ENCODE peak calls at places on chromosome 4, in eight cellular contexts. N, K, F, U, P, T, O and S are unnamed samples.
A peak's percentile ranks its signal among the peaks of the same experiment; 100 is the strongest.

GRCh38 chr4:104494161-104494560 is 533 bp downstream of the CXXC4 start:
- DNase-seq in T (no peak), K (no peak), O (peak; percentile 12), U (no peak), F (no peak), N (no peak), P (no peak), S (no peak)

GRCh38 chr4:53551963-53552362 is 39.3 kb downstream of the LNX1 start:
- DNase-seq in P (no peak), O (no peak), U (no peak), F (no peak), K (no peak), T (peak; percentile 36), N (no peak), S (no peak)

GRCh38 chr4:8079031-8079885 is 79.4 kb downstream of the ABLIM2 start:
- DNase-seq in K (peak; percentile 38), F (peak; percentile 34), N (no peak), P (no peak), T (no peak), U (no peak), O (no peak), S (no peak)

GRCh38 chr4:99062120-99062519 is 26.5 kb downstream of the ADH5 start:
- DNase-seq in P (no peak), T (no peak), N (no peak), K (no peak), U (no peak), F (no peak), O (no peak), S (no peak)

GRCh38 chr4:87848622-87849351 is 16.0 kb downstream of the MEPE start:
- DNase-seq in K (no peak), U (peak; percentile 55), P (no peak), O (peak; percentile 47), F (peak; percentile 51), T (peak; percentile 35), N (peak; percentile 15), S (no peak)

GRCh38 chr4:70632028-70632427 is 3.5 kb downstream of the ENAM start:
- DNase-seq in K (no peak), F (no peak), P (no peak), N (no peak), O (no peak), T (no peak), U (no peak), S (no peak)

GRCh38 chr4:118373614-118374255 is 20.9 kb upstream of the PRSS12 start:
- DNase-seq in U (no peak), K (no peak), T (no peak), N (no peak), O (no peak), F (no peak), P (no peak), S (no peak)

GRCh38 chr4:188198980-188199792 is 59.9 kb downstream of the TRIML1 start:
- DNase-seq in N (no peak), F (no peak), O (no peak), T (no peak), P (no peak), K (no peak), U (no peak), S (no peak)

GRCh38 chr4:172995161-172995560 is 173.4 kb upstream of the GALNT7 start:
- DNase-seq in U (no peak), F (no peak), O (no peak), K (no peak), N (no peak), P (no peak), T (no peak), S (no peak)

GRCh38 chr4:183905081-183905592 is at the start of gene STOX2:
- DNase-seq in N (peak; percentile 73), F (peak; percentile 88), O (peak; percentile 26), P (peak; percentile 84), T (peak; percentile 53), K (peak; percentile 91), U (peak; percentile 91), S (peak; percentile 84)

GRCh38 chr4:113389160-113389559 is 339.7 kb downstream of the ANK2 start:
- DNase-seq in P (no peak), N (no peak), F (no peak), T (no peak), K (no peak), O (no peak), U (no peak), S (no peak)

GRCh38 chr4:164571593-164572385 is 182.1 kb upstream of the SMIM31 start:
- DNase-seq in U (no peak), O (no peak), F (no peak), N (no peak), K (no peak), T (no peak), P (no peak), S (no peak)

GRCh38 chr4:8707045-8707781 is 114.6 kb downstream of the CPZ start:
- DNase-seq in N (no peak), O (no peak), K (peak; percentile 47), T (no peak), F (no peak), U (peak; percentile 5), P (peak; percentile 13), S (peak; percentile 36)

GRCh38 chr4:73344106-73344505 is 60.0 kb upstream of the ALB start:
- DNase-seq in F (no peak), P (no peak), K (no peak), T (no peak), O (no peak), U (no peak), N (no peak), S (no peak)

GRCh38 chr4:41620594-41621256 is 82.8 kb downstream of the LIMCH1 start:
- DNase-seq in P (no peak), O (no peak), F (no peak), K (no peak), T (no peak), N (no peak), U (no peak), S (no peak)

GRCh38 chr4:106312377-106312776 is 3.6 kb downstream of the TBCK start:
- DNase-seq in U (no peak), T (no peak), F (no peak), P (no peak), O (no peak), K (no peak), N (no peak), S (no peak)

GRCh38 chr4:184857446-184858121 is 31.8 kb upstream of the ACSL1 start:
- DNase-seq in F (no peak), T (no peak), N (no peak), U (no peak), K (no peak), P (no peak), O (no peak), S (no peak)

GRCh38 chr4:52037730-52038108 is 380 bp downstream of the SGCB start:
- DNase-seq in K (peak; percentile 75), O (no peak), U (peak; percentile 14), P (peak; percentile 56), T (no peak), N (peak; percentile 18), F (no peak), S (no peak)

GRCh38 chr4:25976780-25977179 is 62.8 kb downstream of the SMIM20 start:
- DNase-seq in T (no peak), O (no peak), F (no peak), U (no peak), N (no peak), P (no peak), K (no peak), S (no peak)

GRCh38 chr4:157076578-157076947 is 613 bp downstream of the GLRB start:
- DNase-seq in O (no peak), N (peak; percentile 3), F (no peak), U (peak; percentile 44), P (no peak), K (no peak), T (no peak), S (no peak)

GRCh38 chr4:80202784-80203553 is 5.7 kb downstream of the PRDM8 start:
- DNase-seq in O (no peak), T (no peak), K (peak; percentile 70), U (no peak), P (peak; percentile 69), F (no peak), N (no peak), S (no peak)
- TF ChIP-seq POLR2A in O (no peak), T (no peak), K (no peak), U (no peak), P (no peak), F (no peak), N (no peak), S (no peak)

GRCh38 chr4:54723220-54723619 is 65.5 kb downstream of the KIT start:
- DNase-seq in O (no peak), U (no peak), P (no peak), N (no peak), T (no peak), F (no peak), K (no peak), S (no peak)

GRCh38 chr4:54727346-54727745 is 69.6 kb downstream of the KIT start:
- DNase-seq in O (no peak), N (no peak), F (no peak), K (no peak), P (no peak), T (no peak), U (no peak), S (no peak)

GRCh38 chr4:54726907-54727306 is 69.2 kb downstream of the KIT start:
- DNase-seq in T (no peak), K (no peak), P (no peak), U (no peak), O (no peak), N (no peak), F (no peak), S (no peak)

GRCh38 chr4:54719378-54719777 is 61.6 kb downstream of the KIT start:
- DNase-seq in O (no peak), P (no peak), U (no peak), N (no peak), T (no peak), F (no peak), K (no peak), S (no peak)

GRCh38 chr4:54723786-54724185 is 66.0 kb downstream of the KIT start:
- DNase-seq in T (no peak), O (no peak), U (no peak), K (no peak), N (no peak), P (no peak), F (no peak), S (no peak)
- TF ChIP-seq POLR2A in T (no peak), O (no peak), U (no peak), K (no peak), N (no peak), P (no peak), F (no peak), S (no peak)

GRCh38 chr4:1231637-1232360 is 17.1 kb downstream of the CTBP1 start:
- DNase-seq in F (no peak), O (no peak), N (no peak), T (no peak), P (no peak), U (no peak), K (peak; percentile 36), S (no peak)
- TF ChIP-seq POLR2A in F (no peak), O (no peak), N (no peak), T (no peak), P (no peak), U (no peak), K (no peak), S (no peak)

DNA sequence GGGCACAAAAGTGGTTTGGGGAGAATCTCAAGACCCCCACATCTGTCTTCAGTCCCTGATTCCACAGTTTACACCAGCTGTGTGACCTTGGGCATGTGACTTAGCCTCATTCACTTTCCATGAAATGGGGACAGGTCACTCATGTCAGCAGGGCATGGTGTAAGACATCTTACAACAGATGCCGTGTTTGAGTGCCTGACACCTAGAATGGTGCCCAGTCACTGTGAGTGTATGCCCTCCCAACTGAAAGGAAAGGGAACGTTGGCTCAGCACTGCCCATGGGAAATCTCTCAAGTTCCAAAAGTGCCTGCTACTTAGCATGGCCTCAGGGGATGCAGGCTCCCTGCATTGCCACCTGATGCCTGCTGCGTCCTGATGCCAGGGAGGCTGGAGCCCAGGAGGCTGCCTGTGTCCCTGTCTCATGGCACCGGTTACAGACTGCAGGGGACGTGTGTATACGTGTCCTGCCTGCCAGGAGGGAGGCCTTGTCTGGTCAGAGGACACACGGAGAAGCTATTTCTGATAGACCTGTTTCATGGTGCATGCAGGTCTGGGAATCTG is 32.2 kb downstream of the RNF4 start:
- DNase-seq in P (no peak), U (no peak), N (no peak), K (no peak), O (no peak), T (no peak), F (no peak), S (no peak)
- TF ChIP-seq POLR2A in P (no peak), U (no peak), N (no peak), K (no peak), O (no peak), T (no peak), F (no peak), S (no peak)